ENCODE peak calls at places on chromosome 15, in four cellular contexts. One of them, this sample, is unnamed.

GRCh38 chr15:96270581-96271172 is 59.8 kb upstream of the NR2F2 start:
- DNase-seq in CD4-positive, alpha-beta T cell: no peak
- DNase-seq in bronchial epithelial cell: peak
- DNase-seq in right lobe of liver: no peak
- DNase-seq in this sample: no peak

GRCh38 chr15:81484076-81484475 is 110.1 kb upstream of the TMC3 start:
- DNase-seq in CD4-positive, alpha-beta T cell: no peak
- DNase-seq in right lobe of liver: no peak
- DNase-seq in bronchial epithelial cell: no peak
- DNase-seq in this sample: no peak

GRCh38 chr15:77654975-77655374 is 22.3 kb upstream of the LINGO1 start:
- DNase-seq in right lobe of liver: no peak
- DNase-seq in bronchial epithelial cell: no peak
- DNase-seq in CD4-positive, alpha-beta T cell: no peak
- DNase-seq in this sample: no peak

GRCh38 chr15:77821188-77821958 is 188.7 kb upstream of the LINGO1 start:
- DNase-seq in bronchial epithelial cell: peak
- DNase-seq in CD4-positive, alpha-beta T cell: no peak
- DNase-seq in right lobe of liver: peak
- DNase-seq in this sample: peak

GRCh38 chr15:85473455-85473854 is 93.1 kb downstream of the AKAP13 start:
- DNase-seq in right lobe of liver: no peak
- DNase-seq in CD4-positive, alpha-beta T cell: no peak
- DNase-seq in bronchial epithelial cell: no peak
- DNase-seq in this sample: no peak

GRCh38 chr15:27059610-27060202 is 88.7 kb downstream of the GABRG3 start:
- DNase-seq in right lobe of liver: no peak
- DNase-seq in CD4-positive, alpha-beta T cell: no peak
- DNase-seq in bronchial epithelial cell: peak
- DNase-seq in this sample: peak

GRCh38 chr15:69002783-69003182 is 11.7 kb upstream of the NOX5 start:
- DNase-seq in right lobe of liver: no peak
- DNase-seq in bronchial epithelial cell: no peak
- DNase-seq in CD4-positive, alpha-beta T cell: no peak
- DNase-seq in this sample: no peak

GRCh38 chr15:90860450-90860849 is 7.9 kb upstream of the FURIN start:
- DNase-seq in bronchial epithelial cell: no peak
- DNase-seq in right lobe of liver: no peak
- DNase-seq in CD4-positive, alpha-beta T cell: no peak
- DNase-seq in this sample: no peak

GRCh38 chr15:84598993-84599392 is 1.8 kb upstream of the ZSCAN2 start:
- DNase-seq in bronchial epithelial cell: peak
- DNase-seq in CD4-positive, alpha-beta T cell: no peak
- DNase-seq in right lobe of liver: no peak
- DNase-seq in this sample: no peak

GRCh38 chr15:101255615-101256350 is 3.9 kb upstream of the CHSY1 start:
- DNase-seq in CD4-positive, alpha-beta T cell: no peak
- DNase-seq in bronchial epithelial cell: no peak
- DNase-seq in right lobe of liver: no peak
- DNase-seq in this sample: no peak

GRCh38 chr15:99467338-99467720 is 98.5 kb upstream of the MEF2A start:
- DNase-seq in right lobe of liver: no peak
- DNase-seq in bronchial epithelial cell: no peak
- DNase-seq in CD4-positive, alpha-beta T cell: no peak
- DNase-seq in this sample: no peak

GRCh38 chr15:80619677-80620076 is 75.4 kb upstream of the ABHD17C start:
- DNase-seq in bronchial epithelial cell: no peak
- DNase-seq in CD4-positive, alpha-beta T cell: no peak
- DNase-seq in right lobe of liver: no peak
- DNase-seq in this sample: no peak

GRCh38 chr15:43828061-43828657 is 1.4 kb downstream of the WDR76 start:
- DNase-seq in CD4-positive, alpha-beta T cell: no peak
- DNase-seq in right lobe of liver: no peak
- DNase-seq in bronchial epithelial cell: no peak
- DNase-seq in this sample: no peak

GRCh38 chr15:71261418-71261817 is 146.1 kb downstream of the THSD4 start:
- DNase-seq in CD4-positive, alpha-beta T cell: no peak
- DNase-seq in bronchial epithelial cell: no peak
- DNase-seq in right lobe of liver: no peak
- DNase-seq in this sample: no peak

GRCh38 chr15:95718441-95718840 is 612.1 kb upstream of the NR2F2 start:
- DNase-seq in bronchial epithelial cell: no peak
- DNase-seq in right lobe of liver: no peak
- DNase-seq in CD4-positive, alpha-beta T cell: no peak
- DNase-seq in this sample: no peak

DNA sequence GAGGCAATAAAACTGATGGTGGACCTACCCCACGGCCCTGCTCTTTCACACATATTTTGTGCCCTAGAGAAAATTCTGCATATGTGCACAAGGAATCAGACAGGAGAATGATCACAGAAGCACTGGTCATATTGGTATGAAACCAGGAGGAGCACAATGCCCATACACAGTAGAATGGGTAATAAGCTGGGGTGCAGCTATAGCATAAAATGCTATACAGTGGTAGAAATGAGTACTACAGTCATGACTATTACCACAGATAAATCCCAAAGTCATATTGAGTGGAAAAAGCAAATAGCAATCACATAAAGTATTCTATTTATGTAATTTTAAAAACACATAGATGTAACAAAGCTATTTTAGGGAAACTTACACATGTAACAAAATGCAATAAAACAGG is 175.9 kb upstream of the SLC24A5 start:
- DNase-seq in right lobe of liver: no peak
- DNase-seq in bronchial epithelial cell: no peak
- DNase-seq in CD4-positive, alpha-beta T cell: no peak
- DNase-seq in this sample: no peak
- TF ChIP-seq CTCF in right lobe of liver: no peak
- TF ChIP-seq CTCF in bronchial epithelial cell: no peak
- TF ChIP-seq CTCF in CD4-positive, alpha-beta T cell: no peak
- TF ChIP-seq CTCF in this sample: peak

GRCh38 chr15:60672400-60672799 is 193.5 kb upstream of the ICE2 start:
- DNase-seq in CD4-positive, alpha-beta T cell: no peak
- DNase-seq in right lobe of liver: no peak
- DNase-seq in bronchial epithelial cell: no peak
- DNase-seq in this sample: no peak
- TF ChIP-seq CTCF in CD4-positive, alpha-beta T cell: peak
- TF ChIP-seq CTCF in right lobe of liver: peak
- TF ChIP-seq CTCF in bronchial epithelial cell: no peak
- TF ChIP-seq CTCF in this sample: no peak

GRCh38 chr15:73518876-73519594 is 76.1 kb downstream of the REC114 start:
- DNase-seq in bronchial epithelial cell: no peak
- DNase-seq in right lobe of liver: no peak
- DNase-seq in CD4-positive, alpha-beta T cell: no peak
- DNase-seq in this sample: no peak
- TF ChIP-seq CTCF in bronchial epithelial cell: no peak
- TF ChIP-seq CTCF in right lobe of liver: no peak
- TF ChIP-seq CTCF in CD4-positive, alpha-beta T cell: no peak
- TF ChIP-seq CTCF in this sample: no peak

GRCh38 chr15:88664151-88664778 is 25.4 kb downstream of the ISG20 start:
- DNase-seq in bronchial epithelial cell: no peak
- DNase-seq in right lobe of liver: no peak
- DNase-seq in CD4-positive, alpha-beta T cell: peak
- DNase-seq in this sample: no peak
- TF ChIP-seq CTCF in bronchial epithelial cell: peak
- TF ChIP-seq CTCF in right lobe of liver: peak
- TF ChIP-seq CTCF in CD4-positive, alpha-beta T cell: peak
- TF ChIP-seq CTCF in this sample: no peak

GRCh38 chr15:92277776-92278175 is 115.9 kb upstream of the ST8SIA2 start:
- DNase-seq in CD4-positive, alpha-beta T cell: no peak
- DNase-seq in bronchial epithelial cell: peak
- DNase-seq in right lobe of liver: no peak
- DNase-seq in this sample: no peak
- TF ChIP-seq CTCF in CD4-positive, alpha-beta T cell: no peak
- TF ChIP-seq CTCF in bronchial epithelial cell: peak
- TF ChIP-seq CTCF in right lobe of liver: peak
- TF ChIP-seq CTCF in this sample: peak

DNA sequence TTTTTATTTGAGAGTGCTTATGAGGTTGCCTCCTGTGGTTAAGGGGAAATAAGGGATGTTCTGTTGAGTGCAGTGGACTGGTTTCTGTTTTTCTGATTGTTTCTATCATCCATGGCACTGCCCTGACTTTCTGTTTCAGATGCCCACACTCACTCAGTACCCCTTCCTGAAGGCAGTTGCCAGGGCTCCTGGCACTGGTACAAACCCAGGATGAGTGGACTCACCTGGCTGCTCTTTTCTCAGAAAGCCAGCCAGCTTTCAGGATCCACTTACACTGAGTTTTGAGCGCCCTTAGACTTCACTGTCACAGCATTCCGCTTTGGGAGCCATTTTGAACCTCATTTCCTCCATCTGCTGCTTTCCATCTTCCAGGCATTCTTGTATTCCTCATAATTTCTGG is 55.9 kb upstream of the ADAMTSL3 start:
- DNase-seq in CD4-positive, alpha-beta T cell: no peak
- DNase-seq in right lobe of liver: no peak
- DNase-seq in bronchial epithelial cell: no peak
- DNase-seq in this sample: no peak
- TF ChIP-seq CTCF in CD4-positive, alpha-beta T cell: no peak
- TF ChIP-seq CTCF in right lobe of liver: no peak
- TF ChIP-seq CTCF in bronchial epithelial cell: no peak
- TF ChIP-seq CTCF in this sample: no peak

GRCh38 chr15:59746777-59747176 is 57.7 kb upstream of the BNIP2 start:
- DNase-seq in bronchial epithelial cell: no peak
- DNase-seq in right lobe of liver: no peak
- DNase-seq in CD4-positive, alpha-beta T cell: no peak
- DNase-seq in this sample: no peak

DNA sequence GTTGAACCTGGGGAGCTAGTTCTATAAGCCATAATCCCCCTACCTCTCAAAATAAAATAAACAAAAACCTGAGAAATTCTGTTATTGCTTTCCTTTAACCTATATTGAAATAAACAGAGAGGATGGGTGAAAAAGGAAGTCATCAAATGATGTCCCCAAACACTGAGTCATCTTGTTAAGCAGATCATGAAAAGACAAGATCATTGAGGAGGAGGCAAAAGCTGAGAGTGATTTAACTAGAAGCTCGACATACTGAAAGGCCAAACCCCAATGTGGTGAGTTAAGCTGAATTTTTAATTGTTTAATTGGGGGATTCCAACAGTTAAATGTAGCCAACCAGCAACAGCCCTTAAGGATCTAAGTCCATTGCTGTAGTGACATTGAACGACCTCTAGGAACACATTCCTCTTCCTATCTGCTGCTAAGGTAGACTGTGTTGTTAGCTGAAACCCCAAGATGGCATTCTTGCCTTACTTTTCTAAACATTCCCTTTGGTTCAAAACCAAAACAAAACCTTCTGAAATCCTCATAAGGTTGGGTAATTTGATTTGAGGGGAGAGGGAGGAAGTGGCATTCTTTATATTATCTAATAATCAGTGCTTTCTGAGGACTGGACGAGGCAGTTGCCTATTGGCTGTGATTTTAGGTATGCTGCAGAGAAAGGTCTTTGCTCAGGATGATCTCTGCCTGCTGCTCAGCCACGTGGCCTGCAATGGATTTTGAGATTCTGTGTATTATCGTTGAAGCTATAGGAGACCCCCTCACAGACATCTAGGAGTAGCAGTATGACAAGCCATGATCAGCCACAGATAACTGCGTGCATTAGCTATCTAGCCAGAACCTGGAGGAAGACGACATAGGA is 62.7 kb upstream of the BNIP2 start:
- DNase-seq in CD4-positive, alpha-beta T cell: no peak
- DNase-seq in right lobe of liver: no peak
- DNase-seq in bronchial epithelial cell: peak
- DNase-seq in this sample: no peak
- TF ChIP-seq CTCF in CD4-positive, alpha-beta T cell: peak
- TF ChIP-seq CTCF in right lobe of liver: no peak
- TF ChIP-seq CTCF in bronchial epithelial cell: peak
- TF ChIP-seq CTCF in this sample: peak

GRCh38 chr15:94080989-94081605 is 150.3 kb upstream of the MCTP2 start:
- DNase-seq in CD4-positive, alpha-beta T cell: no peak
- DNase-seq in right lobe of liver: no peak
- DNase-seq in bronchial epithelial cell: no peak
- DNase-seq in this sample: no peak

GRCh38 chr15:94086360-94086759 is 145.0 kb upstream of the MCTP2 start:
- DNase-seq in bronchial epithelial cell: no peak
- DNase-seq in CD4-positive, alpha-beta T cell: no peak
- DNase-seq in right lobe of liver: no peak
- DNase-seq in this sample: no peak

GRCh38 chr15:94081829-94082228 is 149.5 kb upstream of the MCTP2 start:
- DNase-seq in bronchial epithelial cell: no peak
- DNase-seq in CD4-positive, alpha-beta T cell: no peak
- DNase-seq in right lobe of liver: no peak
- DNase-seq in this sample: no peak

GRCh38 chr15:94080416-94080815 is 150.9 kb upstream of the MCTP2 start:
- DNase-seq in right lobe of liver: no peak
- DNase-seq in bronchial epithelial cell: peak
- DNase-seq in CD4-positive, alpha-beta T cell: no peak
- DNase-seq in this sample: no peak

GRCh38 chr15:94083467-94083991 is 147.8 kb upstream of the MCTP2 start:
- DNase-seq in bronchial epithelial cell: peak
- DNase-seq in CD4-positive, alpha-beta T cell: no peak
- DNase-seq in right lobe of liver: no peak
- DNase-seq in this sample: no peak
- TF ChIP-seq CTCF in bronchial epithelial cell: no peak
- TF ChIP-seq CTCF in CD4-positive, alpha-beta T cell: no peak
- TF ChIP-seq CTCF in right lobe of liver: no peak
- TF ChIP-seq CTCF in this sample: no peak

GRCh38 chr15:24269166-24269571 is 406.4 kb upstream of the NPAP1 start:
- DNase-seq in CD4-positive, alpha-beta T cell: no peak
- DNase-seq in bronchial epithelial cell: peak
- DNase-seq in right lobe of liver: no peak
- DNase-seq in this sample: no peak
- TF ChIP-seq CTCF in CD4-positive, alpha-beta T cell: no peak
- TF ChIP-seq CTCF in bronchial epithelial cell: no peak
- TF ChIP-seq CTCF in right lobe of liver: no peak
- TF ChIP-seq CTCF in this sample: no peak

GRCh38 chr15:72534522-72534921 is 60.4 kb downstream of the ARIH1 start:
- DNase-seq in bronchial epithelial cell: no peak
- DNase-seq in right lobe of liver: no peak
- DNase-seq in CD4-positive, alpha-beta T cell: peak
- DNase-seq in this sample: no peak

GRCh38 chr15:72535911-72536310 is 61.8 kb downstream of the ARIH1 start:
- DNase-seq in bronchial epithelial cell: no peak
- DNase-seq in CD4-positive, alpha-beta T cell: no peak
- DNase-seq in right lobe of liver: no peak
- DNase-seq in this sample: no peak

GRCh38 chr15:72536506-72536905 is 62.4 kb downstream of the ARIH1 start:
- DNase-seq in CD4-positive, alpha-beta T cell: no peak
- DNase-seq in bronchial epithelial cell: no peak
- DNase-seq in right lobe of liver: no peak
- DNase-seq in this sample: no peak

GRCh38 chr15:72538931-72539330 is 64.8 kb downstream of the ARIH1 start:
- DNase-seq in right lobe of liver: no peak
- DNase-seq in bronchial epithelial cell: no peak
- DNase-seq in CD4-positive, alpha-beta T cell: no peak
- DNase-seq in this sample: no peak

GRCh38 chr15:72532991-72533601 is 59.0 kb downstream of the ARIH1 start:
- DNase-seq in bronchial epithelial cell: no peak
- DNase-seq in right lobe of liver: no peak
- DNase-seq in CD4-positive, alpha-beta T cell: no peak
- DNase-seq in this sample: no peak
- TF ChIP-seq CTCF in bronchial epithelial cell: peak
- TF ChIP-seq CTCF in right lobe of liver: peak
- TF ChIP-seq CTCF in CD4-positive, alpha-beta T cell: peak
- TF ChIP-seq CTCF in this sample: peak